ENCODE peak calls at places on chromosomes 7 and 10, in seven cellular contexts. G is ovary, Z is upper lobe of left lung, Y is A549, V is sigmoid colon, O is H1, P is transverse colon. M is an unnamed sample.

GRCh38 chr7:95905165-95905564 is 132.8 kb downstream of the DYNC1I1 start:
- DNase-seq in O (no peak), Y (no peak), G (no peak), V (no peak), Z (no peak), P (no peak), M (peak; percentile 17)

GRCh38 chr7:78020131-78020873 is 221.7 kb downstream of the PHTF2 start:
- DNase-seq in G (peak; percentile 48), V (peak; percentile 80), P (peak; percentile 63), O (peak; percentile 54), Z (no peak), Y (peak; percentile 79), M (no peak)

GRCh38 chr7:140330128-140330527 is 68.2 kb downstream of the SLC37A3 start:
- DNase-seq in G (no peak), P (no peak), O (no peak), V (no peak), Y (no peak), Z (no peak), M (no peak)

GRCh38 chr10:93854985-93855384 is 38.8 kb upstream of the SLC35G1 start:
- DNase-seq in Y (no peak), G (no peak), V (no peak), Z (no peak), P (no peak), O (no peak), M (no peak)

GRCh38 chr7:44378744-44379143 is 53.4 kb upstream of the CAMK2B start:
- DNase-seq in V (no peak), P (no peak), Y (peak; percentile 24), G (no peak), O (no peak), Z (no peak), M (no peak)

GRCh38 chr10:78578929-78579328 is 489.8 kb upstream of the ZMIZ1 start:
- DNase-seq in P (no peak), G (no peak), O (no peak), V (no peak), Y (no peak), Z (no peak), M (no peak)

GRCh38 chr7:82593780-82594179 is 150.2 kb upstream of the CACNA2D1 start:
- DNase-seq in Y (no peak), G (no peak), O (no peak), V (no peak), P (no peak), Z (no peak), M (no peak)

GRCh38 chr10:87618470-87619423 is 40.9 kb upstream of the PAPSS2 start:
- DNase-seq in P (peak; percentile 63), V (no peak), Z (peak; percentile 1), Y (peak; percentile 86), G (no peak), O (no peak), M (peak; percentile 77)

GRCh38 chr10:4653160-4653559 is 172.8 kb upstream of the AKR1E2 start:
- DNase-seq in Z (peak; percentile 1), G (no peak), O (no peak), P (no peak), V (no peak), Y (no peak), M (no peak)

GRCh38 chr10:4650572-4650971 is 175.4 kb upstream of the AKR1E2 start:
- DNase-seq in O (no peak), P (no peak), Y (no peak), G (no peak), Z (no peak), V (no peak), M (no peak)

GRCh38 chr10:4652111-4653010 is 173.6 kb upstream of the AKR1E2 start:
- DNase-seq in Z (no peak), P (no peak), G (no peak), Y (no peak), O (no peak), V (no peak), M (no peak)

GRCh38 chr10:4650109-4650508 is 175.9 kb upstream of the AKR1E2 start:
- DNase-seq in G (no peak), V (no peak), O (no peak), Z (no peak), P (no peak), Y (no peak), M (no peak)

DNA sequence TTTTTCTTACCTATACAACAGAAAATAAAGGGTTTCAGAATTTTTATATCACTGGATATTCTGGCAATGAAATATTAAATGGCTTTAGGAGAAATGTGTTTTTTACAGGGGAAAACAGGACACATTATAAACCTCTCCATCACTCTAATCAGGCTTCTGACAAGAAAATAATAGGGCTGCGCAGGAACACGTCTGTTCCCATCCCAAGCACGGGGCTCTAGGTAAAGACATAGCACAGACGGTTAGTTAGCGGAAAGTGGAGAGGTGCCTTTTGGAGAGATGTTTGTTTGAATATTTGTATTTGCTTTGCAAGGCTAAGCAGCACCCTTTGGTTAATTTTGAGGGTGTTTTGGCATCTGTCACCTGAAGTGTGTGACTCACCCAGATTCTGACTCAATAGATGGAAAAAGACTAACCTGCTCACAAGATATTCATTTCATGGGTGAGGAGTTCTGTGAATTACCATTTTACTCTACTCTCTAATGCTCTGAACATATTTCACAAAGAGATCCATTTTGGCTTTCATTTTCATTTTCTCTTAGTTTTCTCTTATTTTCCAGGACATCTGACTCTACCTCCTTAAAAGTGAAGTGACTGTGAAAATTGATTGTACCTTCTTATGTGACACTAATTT is 174.5 kb upstream of the AKR1E2 start:
- DNase-seq in O (no peak), P (no peak), Z (no peak), V (no peak), Y (no peak), G (no peak), M (no peak)
- TF ChIP-seq EP300 in O (no peak), P (no peak), Z (no peak), V (no peak), Y (no peak), G (no peak), M (no peak)

GRCh38 chr7:135168489-135169140 is 1.9 kb downstream of the CYREN start:
- DNase-seq in Y (no peak), V (no peak), P (no peak), O (no peak), Z (no peak), G (no peak), M (no peak)

GRCh38 chr7:135169141-135169935 is 1.2 kb downstream of the CYREN start:
- DNase-seq in G (peak; percentile 39), Z (no peak), O (peak; percentile 70), V (no peak), P (peak; percentile 76), Y (peak; percentile 76), M (no peak)

GRCh38 chr7:135168001-135168400 is 2.5 kb downstream of the CYREN start:
- DNase-seq in Y (no peak), O (no peak), V (no peak), P (peak; percentile 48), Z (no peak), G (no peak), M (no peak)

GRCh38 chr7:135169936-135170222 is 628 bp downstream of the CYREN start:
- DNase-seq in Y (no peak), Z (no peak), G (no peak), P (no peak), V (no peak), O (no peak), M (no peak)

DNA sequence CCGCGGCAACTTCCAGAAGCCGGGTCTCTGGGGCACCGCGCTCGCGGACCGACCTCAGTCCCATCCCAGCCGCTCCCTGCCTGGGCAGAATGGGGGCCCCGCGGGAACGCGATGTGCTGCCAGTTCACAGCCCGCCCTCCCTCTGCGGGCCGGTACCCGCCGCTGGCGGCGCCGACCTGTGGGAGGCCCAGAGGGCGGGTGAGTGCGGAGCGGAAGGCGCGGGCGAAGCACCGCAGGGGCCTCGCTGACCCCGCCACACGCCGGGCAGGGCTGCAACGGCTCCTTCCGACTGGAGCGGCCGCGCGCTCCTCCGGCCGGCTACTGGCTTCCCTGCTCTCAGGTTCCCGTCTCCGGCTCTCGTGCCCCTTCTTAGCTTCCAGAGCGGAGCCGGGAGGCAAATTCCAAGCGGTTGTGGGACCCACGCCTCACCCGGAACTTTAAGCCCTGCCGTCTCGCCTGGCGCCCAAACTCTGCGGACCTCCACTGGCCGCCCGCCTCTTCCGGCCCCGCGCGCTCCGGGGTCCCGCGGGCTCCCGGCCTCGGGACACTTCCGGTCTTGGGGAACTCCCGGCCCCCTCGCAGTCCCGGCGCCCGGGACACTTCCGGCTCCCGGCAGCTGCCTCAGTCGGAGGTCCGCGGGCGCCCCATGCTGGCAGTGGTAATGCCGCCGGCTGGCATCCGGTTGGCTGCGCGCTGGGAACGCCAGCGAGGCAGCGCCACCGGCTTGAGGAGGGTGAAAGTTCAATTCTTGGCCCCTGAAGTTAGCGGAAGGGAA is at the start of gene CYREN:
- DNase-seq in Z (peak; percentile 98), Y (peak; percentile 97), V (peak; percentile 97), O (peak; percentile 87), P (peak; percentile 96), G (peak; percentile 97), M (peak; percentile 96)
- TF ChIP-seq EP300 in Z (peak; percentile 0), Y (no peak), V (no peak), O (no peak), P (no peak), G (no peak), M (no peak)

DNA sequence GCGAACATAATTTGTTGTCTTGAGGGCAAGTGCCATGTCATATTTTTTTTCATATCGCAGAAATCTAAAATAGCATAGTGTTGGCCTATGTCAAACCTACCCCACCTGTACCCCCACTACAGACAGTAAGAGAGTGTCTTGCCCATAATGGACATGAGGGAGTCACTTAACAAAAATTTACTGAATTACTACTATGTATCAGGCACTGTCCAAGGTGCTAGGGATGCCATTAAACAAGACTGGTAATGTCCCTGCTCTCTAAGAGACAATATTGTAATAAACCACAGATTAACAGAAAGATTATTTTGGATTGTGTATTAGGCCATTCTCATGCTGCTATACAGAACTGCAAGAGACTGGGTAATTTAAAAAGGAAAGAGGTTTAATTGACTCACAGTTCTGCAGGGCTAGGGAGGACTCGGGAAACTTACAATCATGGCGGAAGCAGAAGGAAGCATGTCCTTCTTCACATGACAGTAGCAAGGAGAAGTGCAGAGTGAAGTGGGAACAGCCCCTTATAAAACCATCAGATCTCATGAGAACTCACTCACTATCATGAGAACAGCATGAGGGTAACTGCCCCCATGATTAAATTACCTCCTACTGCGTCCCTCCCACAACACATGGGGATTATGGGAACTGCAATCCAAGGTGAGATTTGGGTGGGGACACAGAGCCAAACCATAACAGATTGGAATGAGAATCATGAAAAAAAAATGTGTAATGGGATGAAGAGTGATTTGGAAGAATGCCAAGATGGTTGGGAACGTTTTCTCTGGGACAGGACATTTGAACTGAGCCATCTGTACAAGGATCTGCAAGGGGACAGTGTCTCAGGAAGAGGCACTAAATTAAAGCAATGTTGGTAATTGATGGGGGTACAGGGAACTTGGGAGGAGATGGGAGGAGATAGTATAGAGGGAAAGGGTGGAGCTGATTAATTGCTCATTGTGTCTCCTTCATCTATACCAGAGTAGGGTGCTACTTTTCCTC is 108.5 kb downstream of the FAM107B start:
- DNase-seq in P (no peak), V (no peak), Y (no peak), Z (no peak), O (no peak), G (no peak), M (no peak)
- TF ChIP-seq EP300 in P (no peak), V (no peak), Y (no peak), Z (no peak), O (no peak), G (no peak), M (no peak)

GRCh38 chr7:134741901-134742635 is 37.4 kb upstream of the CALD1 start:
- DNase-seq in P (no peak), V (no peak), Y (no peak), O (no peak), Z (no peak), G (peak; percentile 56), M (no peak)

GRCh38 chr7:134739362-134739761 is 40.1 kb upstream of the CALD1 start:
- DNase-seq in O (no peak), V (no peak), P (no peak), Z (no peak), Y (no peak), G (no peak), M (no peak)

GRCh38 chr7:134740364-134740763 is 39.1 kb upstream of the CALD1 start:
- DNase-seq in G (no peak), V (no peak), O (no peak), Y (no peak), Z (no peak), P (no peak), M (no peak)

GRCh38 chr7:134744569-134744968 is 34.9 kb upstream of the CALD1 start:
- DNase-seq in O (no peak), Z (no peak), V (no peak), G (no peak), Y (no peak), P (no peak), M (no peak)

DNA sequence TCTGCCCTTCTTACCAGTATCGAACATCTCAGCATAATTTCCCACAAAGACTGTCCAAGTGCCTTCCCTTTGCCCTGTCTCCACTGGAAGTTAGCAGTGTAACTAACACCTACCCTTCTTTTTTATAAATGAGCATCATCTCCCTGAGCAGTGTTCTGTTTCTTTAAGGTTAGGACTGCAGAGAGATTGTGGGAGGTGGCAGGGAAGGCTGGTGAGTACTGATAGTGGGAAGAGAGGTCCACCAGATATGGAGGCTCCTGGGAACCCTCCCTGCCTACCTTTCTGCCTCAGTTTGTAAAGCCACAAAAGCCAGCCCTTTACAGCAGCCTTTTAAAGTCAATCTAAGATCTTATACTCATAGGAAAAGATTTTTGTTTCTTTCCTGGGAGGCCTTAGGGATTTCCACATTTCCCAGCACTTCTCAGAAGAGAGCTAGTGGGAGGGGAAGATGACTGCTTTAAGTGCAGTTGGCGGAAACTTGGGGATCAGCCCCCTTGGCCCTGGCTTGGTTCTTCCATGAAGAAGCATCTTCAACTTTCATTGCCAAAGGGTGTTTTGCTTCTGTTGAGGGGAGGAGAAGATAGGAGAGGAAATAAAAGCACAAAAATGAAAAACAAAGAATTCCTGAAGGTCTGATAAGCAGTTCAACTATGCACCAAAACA is 36.6 kb upstream of the CALD1 start:
- DNase-seq in Y (no peak), G (peak; percentile 85), O (no peak), Z (no peak), P (peak; percentile 35), V (peak; percentile 88), M (no peak)
- TF ChIP-seq EP300 in Y (no peak), G (no peak), O (no peak), Z (no peak), P (no peak), V (no peak), M (no peak)

M was measured in esophagus muscularis mucosa.